ENCODE peak calls at places on chromosomes 11 and 22, in five cellular contexts. J, I, V, H and Z are unnamed samples. For H3K4me1, the result is how much of the 10 kb centered on the place peaks cover.

GRCh38 chr11:118842369-118842768 is 41.3 kb upstream of the CXCR5 start:
- DNase-seq in I (no peak), J (no peak), V (no peak), H (no peak), Z (no peak)

GRCh38 chr11:76074178-76075112 is 131.9 kb downstream of the WNT11 start:
- DNase-seq in I (no peak), V (no peak), J (no peak), H (no peak), Z (no peak)

GRCh38 chr22:20239063-20239950 is 28.8 kb downstream of the RTN4R start:
- DNase-seq in H (peak), I (peak), V (no peak), J (no peak), Z (no peak)

GRCh38 chr11:12029738-12030363 is 21.4 kb upstream of the DKK3 start:
- DNase-seq in H (no peak), I (no peak), J (peak), V (no peak), Z (no peak)

GRCh38 chr11:70364745-70365535 is 33.4 kb upstream of the CTTN start:
- DNase-seq in J (no peak), H (peak), I (no peak), V (no peak), Z (no peak)

GRCh38 chr11:22670803-22671202 is 4.4 kb downstream of the GAS2 start:
- DNase-seq in I (no peak), J (no peak), H (no peak), V (no peak), Z (peak)

GRCh38 chr22:45335021-45335818 is 25.5 kb downstream of the FAM118A start:
- DNase-seq in V (no peak), J (no peak), H (no peak), I (peak), Z (no peak)

GRCh38 chr11:34358666-34359547 is 1.1 kb upstream of the ABTB2 start:
- DNase-seq in J (peak), V (peak), I (peak), H (peak), Z (peak)

GRCh38 chr11:93477684-93478234 is 65.4 kb downstream of the SMCO4 start:
- DNase-seq in V (no peak), J (peak), I (no peak), H (no peak), Z (no peak)

GRCh38 chr11:23509023-23509422 is 648.7 kb upstream of the CCDC179 start:
- DNase-seq in H (no peak), V (no peak), J (no peak), I (no peak), Z (no peak)

GRCh38 chr22:38758276-38758945 is 2.6 kb upstream of the SUN2 start:
- DNase-seq in J (no peak), H (peak), I (no peak), V (no peak), Z (no peak)

GRCh38 chr22:38756631-38757463 is 1.0 kb upstream of the SUN2 start:
- DNase-seq in V (no peak), J (no peak), I (no peak), H (no peak), Z (no peak)

GRCh38 chr22:38755911-38756532 is at the start of gene SUN2:
- DNase-seq in I (peak), J (peak), H (peak), V (peak), Z (peak)

GRCh38 chr22:38759005-38759404 is 3.2 kb upstream of the SUN2 start:
- DNase-seq in J (no peak), V (no peak), H (no peak), I (no peak), Z (no peak)

DNA sequence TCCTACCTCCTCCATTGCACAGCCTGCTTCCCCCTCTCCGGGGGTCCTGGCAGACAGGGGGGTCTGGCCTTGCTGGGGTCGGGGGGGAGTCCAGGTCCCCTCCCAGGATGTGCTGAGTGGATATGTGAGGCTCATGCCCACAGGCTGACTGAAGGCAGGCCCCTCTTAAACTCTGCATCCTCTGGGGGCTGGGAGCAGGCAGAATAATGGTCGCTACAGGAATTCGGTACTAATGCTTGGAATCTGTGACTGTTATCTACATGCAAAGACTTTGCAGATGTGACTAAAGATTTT is 1.6 kb upstream of the SUN2 start:
- DNase-seq in I (no peak), H (no peak), V (no peak), J (no peak), Z (no peak)
- H3K4me1 ChIP-seq in I (under half), H (under half), V (under half), J (under half), Z (under half)

DNA sequence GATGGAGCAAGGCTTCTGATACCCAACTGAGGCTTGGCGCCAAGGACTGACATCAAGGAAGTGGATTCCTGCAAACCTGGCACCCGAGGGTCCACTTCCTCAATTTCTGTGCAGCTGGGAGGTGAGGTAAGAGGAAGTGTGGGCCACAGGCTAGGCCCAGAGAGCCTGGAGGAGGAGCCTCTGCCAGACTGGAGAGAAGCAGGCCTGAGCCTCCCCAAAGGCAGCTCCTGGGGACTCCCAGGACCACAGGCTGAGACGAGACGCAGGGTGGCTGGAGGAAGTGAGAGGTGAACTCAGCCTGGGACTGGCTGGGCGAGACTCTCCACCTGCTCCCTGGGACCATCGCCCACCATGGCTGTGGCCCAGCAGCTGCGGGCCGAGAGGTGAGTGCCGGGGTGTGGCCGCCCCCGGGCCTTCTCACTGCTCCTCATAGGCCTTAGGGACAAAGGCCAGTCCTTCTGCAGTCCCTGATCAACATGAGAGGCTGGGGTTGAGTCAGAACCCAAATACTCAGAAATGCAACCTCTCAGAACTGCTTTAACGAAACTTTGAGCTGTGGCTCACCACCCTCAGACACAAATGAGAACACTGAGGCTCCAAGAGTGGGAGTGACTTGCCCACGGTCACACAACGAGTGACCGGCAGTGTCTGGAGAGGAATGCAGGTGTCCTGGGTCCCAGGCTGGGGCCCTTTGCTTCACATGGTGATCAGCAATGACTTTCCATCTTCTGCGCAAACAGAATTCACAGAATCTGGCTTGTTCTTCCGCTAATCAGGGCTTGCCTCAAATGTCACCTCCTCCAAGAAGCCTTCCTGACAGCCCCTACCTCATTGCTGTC is at the start of gene NCF4:
- DNase-seq in I (peak), J (no peak), H (no peak), V (peak), Z (no peak)
- H3K4me1 ChIP-seq in I (under half), J (under half), H (under half), V (under half), Z (under half)

GRCh38 chr22:36363378-36363931 is 24.3 kb downstream of the MYH9 start:
- DNase-seq in V (no peak), J (no peak), I (no peak), H (no peak), Z (peak)
- H3K4me1 ChIP-seq in V (half or more), J (under half), I (half or more), H (half or more), Z (half or more)

DNA sequence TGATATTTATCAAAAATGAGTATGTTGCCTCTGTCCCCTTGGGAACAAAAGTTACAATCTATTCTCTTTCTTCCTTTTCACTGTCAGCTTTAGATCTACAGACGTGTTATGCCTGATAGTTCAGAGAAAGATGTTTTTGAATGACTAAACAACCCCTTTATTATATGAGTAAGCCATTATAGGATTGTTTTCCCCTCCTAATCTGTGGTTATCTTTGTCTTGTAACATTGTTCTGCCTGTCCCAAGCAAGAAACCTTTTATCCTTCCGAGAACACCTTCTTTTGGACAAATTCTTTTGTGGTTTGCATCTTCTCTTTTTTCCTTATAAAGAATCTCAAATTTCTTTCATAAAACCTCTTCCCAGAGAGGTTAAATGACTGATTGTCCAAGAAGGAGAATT is 208.4 kb downstream of the DDX10 start:
- DNase-seq in H (no peak), I (no peak), V (no peak), J (no peak), Z (no peak)
- H3K4me1 ChIP-seq in H (under half), I (under half), V (under half), J (under half), Z (under half)

DNA sequence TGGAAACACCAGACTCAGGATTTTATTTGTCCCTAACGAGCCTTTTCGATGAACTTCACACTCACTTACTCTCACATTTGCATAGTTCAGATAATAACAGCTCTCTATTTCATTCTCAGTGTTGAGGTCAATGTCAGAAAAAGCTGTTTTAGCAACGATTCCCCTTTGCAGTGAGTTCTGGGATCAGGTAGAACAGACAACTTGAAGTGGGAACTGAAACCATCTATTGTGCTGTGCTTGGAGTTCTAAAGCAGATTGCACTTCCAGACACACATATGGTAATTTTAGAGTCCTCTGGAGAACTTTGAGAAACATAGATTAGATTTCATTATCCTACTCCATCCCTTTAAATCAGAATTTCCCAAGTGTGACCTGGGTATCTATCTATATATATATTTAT is 124.6 kb upstream of the BLID start:
- DNase-seq in I (no peak), V (no peak), H (no peak), J (no peak), Z (no peak)
- H3K4me1 ChIP-seq in I (under half), V (under half), H (under half), J (under half), Z (under half)

GRCh38 chr11:67254768-67255167 is 11.5 kb upstream of the GRK2 start:
- DNase-seq in V (no peak), H (peak), J (no peak), I (no peak), Z (no peak)
- H3K4me1 ChIP-seq in V (under half), H (under half), J (under half), I (under half), Z (under half)

GRCh38 chr22:50318698-50319411 is 8.0 kb downstream of the DENND6B start:
- DNase-seq in J (no peak), H (no peak), I (no peak), V (no peak), Z (no peak)
- H3K4me1 ChIP-seq in J (under half), H (under half), I (under half), V (under half), Z (under half)

GRCh38 chr11:44116433-44116832 is 21.0 kb downstream of the EXT2 start:
- DNase-seq in H (no peak), J (no peak), V (no peak), I (no peak), Z (no peak)

GRCh38 chr11:44112083-44112865 is 16.8 kb downstream of the EXT2 start:
- DNase-seq in V (no peak), J (no peak), I (peak), H (no peak), Z (no peak)

GRCh38 chr11:44110231-44110679 is 14.8 kb downstream of the EXT2 start:
- DNase-seq in H (peak), V (peak), I (peak), J (peak), Z (peak)

GRCh38 chr11:44113572-44113971 is 18.1 kb downstream of the EXT2 start:
- DNase-seq in H (no peak), J (no peak), V (no peak), I (no peak), Z (no peak)

GRCh38 chr11:44113018-44113417 is 17.5 kb downstream of the EXT2 start:
- DNase-seq in H (no peak), V (no peak), J (no peak), I (no peak), Z (no peak)
- H3K4me1 ChIP-seq in H (under half), V (under half), J (under half), I (half or more), Z (under half)

GRCh38 chr11:66227700-66228099 is 40.7 kb upstream of the RAB1B start:
- DNase-seq in H (no peak), I (no peak), V (no peak), J (no peak), Z (no peak)

GRCh38 chr11:66224226-66224850 is 44.1 kb upstream of the RAB1B start:
- DNase-seq in I (no peak), J (no peak), V (no peak), H (no peak), Z (no peak)

GRCh38 chr11:66226111-66226510 is 42.3 kb upstream of the RAB1B start:
- DNase-seq in I (no peak), V (no peak), H (no peak), J (no peak), Z (no peak)

GRCh38 chr11:66222358-66223149 is 45.9 kb upstream of the RAB1B start:
- DNase-seq in J (peak), V (peak), H (peak), I (peak), Z (peak)

DNA sequence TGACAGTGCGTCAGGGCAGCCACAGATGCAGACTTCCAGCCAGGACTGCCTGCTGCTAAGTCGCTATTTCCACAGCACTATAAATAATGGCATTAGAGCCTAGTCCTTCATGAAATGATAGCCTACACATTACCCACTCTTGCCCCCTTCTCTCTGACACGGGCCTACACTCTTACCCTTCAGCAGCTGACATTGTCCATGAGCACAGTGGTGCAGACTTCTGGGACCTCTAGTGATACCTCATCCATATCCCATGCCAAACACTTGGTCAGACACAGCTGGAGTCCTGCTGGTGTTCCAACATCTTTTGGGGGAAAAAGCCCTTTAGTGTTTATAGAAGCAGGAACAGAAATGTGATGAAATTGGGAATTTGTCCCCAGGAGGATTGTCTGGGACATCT is 43.4 kb upstream of the RAB1B start:
- DNase-seq in V (no peak), I (no peak), H (no peak), J (no peak), Z (no peak)
- H3K4me1 ChIP-seq in V (under half), I (under half), H (under half), J (under half), Z (under half)